ENCODE peak calls at places on chromosomes 12 and 14, in five cellular contexts. E is heart left ventricle; C is activated CD4-positive, CD25-positive, alpha-beta regulatory T cell treated with anti-CD3 and anti-CD28 coated beads, Interleukin-2, amount 50 U/mL, for 72 hours; J is cardiac muscle cell; W is non-pigmented ciliary epithelial cell. F is an unnamed sample.

GRCh38 chr14:68734231-68734732 is 58.6 kb downstream of the ZFP36L1 start:
- DNase-seq in E (no peak), J (no peak), W (no peak), C (peak; percentile 56), F (peak; percentile 89)

GRCh38 chr12:123951467-123951866 is 21.2 kb downstream of the CCDC92 start:
- DNase-seq in W (no peak), E (no peak), J (no peak), C (no peak), F (no peak)

GRCh38 chr14:22569749-22570131 is 19.3 kb downstream of the DAD1 start:
- DNase-seq in C (no peak), E (no peak), W (no peak), J (no peak), F (no peak)

GRCh38 chr12:110312581-110313360 is 31.7 kb downstream of the ATP2A2 start:
- DNase-seq in W (peak; percentile 36), J (no peak), E (no peak), C (no peak), F (no peak)

GRCh38 chr12:116442981-116443380 is 116.2 kb upstream of the MAP1LC3B2 start:
- DNase-seq in E (no peak), W (no peak), C (no peak), J (no peak), F (no peak)

GRCh38 chr12:50751921-50752721 is 11.8 kb upstream of the ATF1 start:
- DNase-seq in J (peak; percentile 23), E (no peak), C (no peak), W (no peak), F (no peak)

GRCh38 chr12:29796823-29797263 is 13.1 kb upstream of the TMTC1 start:
- DNase-seq in J (no peak), C (no peak), W (peak; percentile 78), E (no peak), F (no peak)

GRCh38 chr14:50101417-50101816 is 15.0 kb downstream of the VCPKMT start:
- DNase-seq in J (no peak), E (no peak), C (no peak), W (no peak), F (no peak)

GRCh38 chr14:39432619-39433451 is 602 bp upstream of the FBXO33 start:
- DNase-seq in W (no peak), C (peak; percentile 78), J (peak; percentile 94), E (peak; percentile 95), F (peak; percentile 80)

GRCh38 chr14:90632451-90632850 is 183.8 kb downstream of the TTC7B start:
- DNase-seq in C (no peak), E (no peak), J (no peak), W (no peak), F (no peak)

GRCh38 chr12:111412007-111412829 is 6.5 kb downstream of the SH2B3 start:
- DNase-seq in W (no peak), C (no peak), E (peak; percentile 73), J (peak; percentile 57), F (no peak)

GRCh38 chr12:82366182-82366581 is 7.9 kb downstream of the METTL25 start:
- DNase-seq in J (no peak), E (no peak), W (no peak), C (no peak), F (no peak)

GRCh38 chr14:104598039-104598438 is 6.5 kb downstream of the TMEM179 start:
- DNase-seq in J (no peak), E (peak; percentile 22), C (no peak), W (no peak), F (no peak)

GRCh38 chr14:101229666-101230065 is 326.1 kb upstream of the RTL1 start:
- DNase-seq in E (no peak), C (no peak), W (no peak), J (no peak), F (no peak)

GRCh38 chr12:39958377-39958776 is 147.5 kb downstream of the SLC2A13 start:
- DNase-seq in C (no peak), J (no peak), W (no peak), E (no peak), F (no peak)

GRCh38 chr12:12779529-12779928 is 5.9 kb upstream of the APOLD1 start:
- DNase-seq in C (no peak), J (no peak), W (peak; percentile 83), E (no peak), F (no peak)

GRCh38 chr14:24889843-24890242 is 160.1 kb downstream of the STXBP6 start:
- DNase-seq in J (no peak), C (no peak), W (no peak), E (no peak), F (no peak)

GRCh38 chr12:57767317-57767716 is 439 bp upstream of the CYP27B1 start:
- DNase-seq in W (no peak), J (no peak), E (no peak), C (no peak), F (no peak)

GRCh38 chr12:107319536-107320030 is 226.2 kb upstream of the CRY1 start:
- DNase-seq in W (no peak), C (no peak), E (no peak), J (peak; percentile 31), F (no peak)

GRCh38 chr14:24392327-24393098 is 6.3 kb upstream of the NYNRIN start:
- DNase-seq in J (no peak), E (no peak), C (no peak), W (peak; percentile 41), F (no peak)

GRCh38 chr12:6383572-6384498 is at the start of gene LTBR:
- DNase-seq in E (peak; percentile 99), C (no peak), J (peak; percentile 44), W (no peak), F (peak; percentile 92)

GRCh38 chr12:90773526-90773925 is 181.4 kb downstream of the CCER1 start:
- DNase-seq in E (no peak), W (peak; percentile 1), C (no peak), J (no peak), F (no peak)

GRCh38 chr14:77086951-77087350 is 11.1 kb upstream of the CIPC start:
- DNase-seq in J (no peak), C (no peak), W (no peak), E (no peak), F (no peak)

GRCh38 chr12:123043536-123044001 is 63.1 kb downstream of the ARL6IP4 start:
- DNase-seq in C (peak; percentile 55), J (peak; percentile 83), W (peak; percentile 93), E (peak; percentile 89), F (peak; percentile 75)

GRCh38 chr14:65821224-65821753 is 408.8 kb downstream of the FUT8 start:
- DNase-seq in W (no peak), E (no peak), J (no peak), C (no peak), F (no peak)

GRCh38 chr12:28500373-28501024 is 310.2 kb downstream of the CCDC91 start:
- DNase-seq in C (no peak), E (no peak), W (peak; percentile 17), J (no peak), F (no peak)

GRCh38 chr12:113142886-113143329 is 6.6 kb upstream of the CFAP73 start:
- DNase-seq in W (no peak), E (no peak), J (no peak), C (no peak), F (no peak)

GRCh38 chr12:49055978-49056754 is 4.4 kb downstream of the KMT2D start:
- DNase-seq in W (peak; percentile 46), E (peak; percentile 74), C (no peak), J (peak; percentile 56), F (peak; percentile 88)

GRCh38 chr14:30655124-30655523 is 33.0 kb downstream of the SCFD1 start:
- DNase-seq in E (no peak), J (no peak), W (peak; percentile 10), C (no peak), F (no peak)

GRCh38 chr12:79685068-79685467 is 5.7 kb downstream of the PAWR start:
- DNase-seq in J (no peak), C (no peak), W (peak; percentile 40), E (no peak), F (no peak)

F was measured in CD14-positive monocyte.